ENCODE peak calls at places on chromosomes 3 and 15, in seven cellular contexts. M is substantia nigra; X is osteocyte; R is putamen; J is stimulated activated CD4-positive, alpha-beta T cell treated with anti-CD3 and anti-CD28 coated beads, Interleukin-4, amount 100 ng/mL, for 48 hours; L is sciatic nerve; Q is bronchial epithelial cell. N is an unnamed sample.

GRCh38 chr3:30112904-30113484 is 493.4 kb upstream of the TGFBR2 start:
- DNase-seq in M (no peak), L (no peak), R (peak), X (no peak), J (no peak), Q (peak), N (no peak)

GRCh38 chr3:157467165-157467564 is 30.5 kb downstream of the PTX3 start:
- DNase-seq in J (no peak), Q (no peak), M (no peak), X (no peak), R (no peak), L (no peak), N (no peak)

GRCh38 chr3:58175429-58176184 is 35.2 kb downstream of the DNASE1L3 start:
- DNase-seq in M (no peak), R (no peak), L (no peak), Q (peak), J (no peak), X (no peak), N (no peak)

GRCh38 chr3:133996251-133996661 is 33.5 kb downstream of the SLCO2A1 start:
- DNase-seq in X (no peak), L (no peak), M (no peak), Q (no peak), J (no peak), R (no peak), N (no peak)

GRCh38 chr3:65412591-65412990 is 626.1 kb downstream of the MAGI1 start:
- DNase-seq in X (no peak), Q (no peak), R (peak), J (no peak), M (no peak), L (no peak), N (no peak)

GRCh38 chr3:116939091-116939490 is 229.5 kb downstream of the TUSC7 start:
- DNase-seq in R (no peak), Q (peak), M (no peak), J (no peak), L (no peak), X (no peak), N (no peak)

GRCh38 chr3:156509209-156510174 is 45.4 kb downstream of the SSR3 start:
- DNase-seq in Q (peak), X (no peak), M (no peak), J (no peak), R (peak), L (no peak), N (no peak)

GRCh38 chr3:100869787-100870186 is 123.4 kb downstream of the ABI3BP start:
- DNase-seq in X (no peak), Q (no peak), R (no peak), J (no peak), L (no peak), M (no peak), N (no peak)

GRCh38 chr3:101695779-101696372 is 9.4 kb upstream of the RPL24 start:
- DNase-seq in R (peak), X (no peak), L (no peak), J (no peak), Q (peak), M (no peak), N (no peak)

GRCh38 chr15:48300038-48300437 is 31.2 kb upstream of the DUT start:
- DNase-seq in Q (no peak), M (no peak), L (no peak), R (no peak), X (no peak), J (no peak), N (no peak)

GRCh38 chr3:58388550-58389061 is 45.0 kb downstream of the PDHB start:
- DNase-seq in X (no peak), M (no peak), Q (no peak), R (peak), J (no peak), L (no peak), N (no peak)

GRCh38 chr3:111717601-111718000 is 122.5 kb upstream of the ZBED2 start:
- DNase-seq in Q (peak), J (peak), L (peak), M (peak), R (peak), X (no peak), N (no peak)

GRCh38 chr3:30779686-30780287 is 114.7 kb downstream of the GADL1 start:
- DNase-seq in R (no peak), X (no peak), Q (peak), L (no peak), J (no peak), M (no peak), N (no peak)